ENCODE peak calls at places on chromosomes 4 and X, in nine cellular contexts. One of them, this sample, is unnamed.

GRCh38 chr4:117324851-117325491 is 239.6 kb upstream of the TRAM1L1 start:
- DNase-seq in sigmoid colon: no peak
- DNase-seq in GM23338: no peak
- DNase-seq in GM12891: no peak
- DNase-seq in prostate gland: no peak
- DNase-seq in GM12892: no peak
- DNase-seq in breast epithelium: no peak
- DNase-seq in suprapubic skin: no peak
- DNase-seq in transverse colon: no peak
- DNase-seq in this sample: no peak

GRCh38 chrX:42127563-42127962 is 204.2 kb upstream of the CASK start:
- DNase-seq in sigmoid colon: no peak
- DNase-seq in GM12891: no peak
- DNase-seq in suprapubic skin: no peak
- DNase-seq in transverse colon: no peak
- DNase-seq in GM23338: no peak
- DNase-seq in GM12892: no peak
- DNase-seq in prostate gland: no peak
- DNase-seq in breast epithelium: no peak
- DNase-seq in this sample: no peak

GRCh38 chrX:120559799-120560198 is 963 bp downstream of the CUL4B start:
- DNase-seq in GM12891: no peak
- DNase-seq in suprapubic skin: no peak
- DNase-seq in GM12892: no peak
- DNase-seq in breast epithelium: no peak
- DNase-seq in transverse colon: no peak
- DNase-seq in GM23338: no peak
- DNase-seq in sigmoid colon: no peak
- DNase-seq in prostate gland: no peak
- DNase-seq in this sample: no peak

GRCh38 chrX:16671005-16671404 is 21.0 kb downstream of the S100G start:
- DNase-seq in GM23338: peak
- DNase-seq in transverse colon: no peak
- DNase-seq in suprapubic skin: no peak
- DNase-seq in sigmoid colon: no peak
- DNase-seq in GM12891: peak
- DNase-seq in breast epithelium: no peak
- DNase-seq in GM12892: peak
- DNase-seq in prostate gland: no peak
- DNase-seq in this sample: peak

GRCh38 chr4:77579406-77580076 is 26.1 kb upstream of the CXCL13 start:
- DNase-seq in GM23338: no peak
- DNase-seq in prostate gland: no peak
- DNase-seq in transverse colon: no peak
- DNase-seq in sigmoid colon: no peak
- DNase-seq in GM12892: no peak
- DNase-seq in suprapubic skin: no peak
- DNase-seq in breast epithelium: no peak
- DNase-seq in GM12891: no peak
- DNase-seq in this sample: no peak

GRCh38 chrX:23699636-23700194 is 32.4 kb downstream of the PRDX4 start:
- DNase-seq in transverse colon: no peak
- DNase-seq in GM12892: no peak
- DNase-seq in prostate gland: no peak
- DNase-seq in suprapubic skin: no peak
- DNase-seq in breast epithelium: no peak
- DNase-seq in GM12891: no peak
- DNase-seq in GM23338: peak
- DNase-seq in sigmoid colon: no peak
- DNase-seq in this sample: peak

GRCh38 chr4:134628074-134628473 is 426.5 kb upstream of the PABPC4L start:
- DNase-seq in transverse colon: no peak
- DNase-seq in prostate gland: no peak
- DNase-seq in GM23338: no peak
- DNase-seq in GM12892: no peak
- DNase-seq in sigmoid colon: no peak
- DNase-seq in GM12891: no peak
- DNase-seq in suprapubic skin: no peak
- DNase-seq in breast epithelium: no peak
- DNase-seq in this sample: no peak

GRCh38 chr4:16579866-16580265 is 318.6 kb downstream of the LDB2 start:
- DNase-seq in sigmoid colon: no peak
- DNase-seq in suprapubic skin: no peak
- DNase-seq in prostate gland: no peak
- DNase-seq in GM12892: no peak
- DNase-seq in GM12891: no peak
- DNase-seq in breast epithelium: no peak
- DNase-seq in GM23338: no peak
- DNase-seq in transverse colon: no peak
- DNase-seq in this sample: no peak

GRCh38 chr4:124105212-124105611 is 607.3 kb downstream of the ANKRD50 start:
- DNase-seq in suprapubic skin: no peak
- DNase-seq in prostate gland: no peak
- DNase-seq in transverse colon: no peak
- DNase-seq in GM12892: no peak
- DNase-seq in breast epithelium: no peak
- DNase-seq in GM12891: no peak
- DNase-seq in GM23338: no peak
- DNase-seq in sigmoid colon: no peak
- DNase-seq in this sample: no peak

GRCh38 chr4:131547506-131547981 is 1601.5 kb upstream of the PCDH10 start:
- DNase-seq in sigmoid colon: no peak
- DNase-seq in suprapubic skin: no peak
- DNase-seq in GM12892: no peak
- DNase-seq in GM23338: no peak
- DNase-seq in transverse colon: no peak
- DNase-seq in GM12891: no peak
- DNase-seq in prostate gland: no peak
- DNase-seq in breast epithelium: no peak
- DNase-seq in this sample: no peak

GRCh38 chr4:118173126-118173525 is 138.8 kb downstream of the NDST3 start:
- DNase-seq in GM12891: no peak
- DNase-seq in GM12892: no peak
- DNase-seq in GM23338: no peak
- DNase-seq in transverse colon: no peak
- DNase-seq in breast epithelium: no peak
- DNase-seq in prostate gland: no peak
- DNase-seq in sigmoid colon: no peak
- DNase-seq in suprapubic skin: no peak
- DNase-seq in this sample: no peak

GRCh38 chrX:112967341-112967740 is 126.7 kb upstream of the AMOT start:
- DNase-seq in breast epithelium: no peak
- DNase-seq in transverse colon: no peak
- DNase-seq in prostate gland: no peak
- DNase-seq in GM23338: no peak
- DNase-seq in GM12892: no peak
- DNase-seq in GM12891: no peak
- DNase-seq in suprapubic skin: no peak
- DNase-seq in sigmoid colon: no peak
- DNase-seq in this sample: no peak

GRCh38 chr4:7030856-7031255 is 12.3 kb upstream of the TADA2B start:
- DNase-seq in suprapubic skin: no peak
- DNase-seq in transverse colon: no peak
- DNase-seq in GM23338: no peak
- DNase-seq in sigmoid colon: no peak
- DNase-seq in GM12892: no peak
- DNase-seq in breast epithelium: no peak
- DNase-seq in GM12891: no peak
- DNase-seq in prostate gland: no peak
- DNase-seq in this sample: no peak

GRCh38 chr4:81599646-81600231 is 128.0 kb upstream of the RASGEF1B start:
- DNase-seq in prostate gland: no peak
- DNase-seq in suprapubic skin: no peak
- DNase-seq in GM12892: no peak
- DNase-seq in sigmoid colon: no peak
- DNase-seq in GM12891: no peak
- DNase-seq in transverse colon: no peak
- DNase-seq in GM23338: no peak
- DNase-seq in breast epithelium: no peak
- DNase-seq in this sample: no peak

GRCh38 chr4:57435300-57435699 is 325.1 kb upstream of the IGFBP7 start:
- DNase-seq in prostate gland: no peak
- DNase-seq in suprapubic skin: no peak
- DNase-seq in GM12891: no peak
- DNase-seq in GM12892: no peak
- DNase-seq in breast epithelium: no peak
- DNase-seq in GM23338: no peak
- DNase-seq in transverse colon: no peak
- DNase-seq in sigmoid colon: no peak
- DNase-seq in this sample: no peak
- TF ChIP-seq POLR2AphosphoS5 in prostate gland: no peak
- TF ChIP-seq POLR2AphosphoS5 in suprapubic skin: no peak
- TF ChIP-seq POLR2AphosphoS5 in GM12891: no peak
- TF ChIP-seq POLR2AphosphoS5 in GM12892: no peak
- TF ChIP-seq POLR2AphosphoS5 in breast epithelium: no peak
- TF ChIP-seq POLR2AphosphoS5 in GM23338: no peak
- TF ChIP-seq POLR2AphosphoS5 in transverse colon: no peak
- TF ChIP-seq POLR2AphosphoS5 in sigmoid colon: no peak
- TF ChIP-seq POLR2AphosphoS5 in this sample: no peak

DNA sequence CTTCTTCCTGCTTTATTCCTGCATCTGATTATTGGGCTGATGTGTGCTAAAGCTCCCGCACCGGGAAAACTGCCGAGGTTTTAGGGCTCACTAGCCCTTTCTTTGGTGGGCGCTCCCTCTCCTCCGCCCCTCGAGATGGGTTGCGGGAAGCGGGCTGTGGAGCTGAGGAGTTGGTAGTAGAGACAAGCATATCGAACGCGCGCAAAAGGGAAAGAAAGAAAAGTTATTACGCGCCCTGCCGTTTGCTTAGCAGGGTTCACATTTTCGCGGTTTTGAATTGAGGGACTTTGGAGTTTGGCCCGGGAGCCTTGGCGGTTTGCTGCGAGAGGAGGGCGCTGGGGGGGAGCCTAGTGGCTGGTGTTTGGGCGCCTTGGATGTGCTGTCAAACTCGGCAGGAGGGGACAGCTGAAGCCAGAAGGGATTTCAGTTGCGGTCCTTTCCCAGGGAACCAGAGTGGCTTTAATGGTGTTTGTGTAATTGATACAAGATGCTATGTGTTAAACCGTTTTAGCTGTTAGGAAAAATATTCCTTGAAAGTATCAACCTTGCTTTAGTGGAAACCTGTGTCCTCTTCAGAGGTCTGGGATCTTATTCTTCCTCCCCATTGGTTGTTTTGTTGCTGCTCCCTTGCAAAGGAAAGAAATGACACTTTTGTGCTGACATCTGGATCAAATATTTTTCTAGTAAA is 1.1 kb downstream of the GAB1 start:
- DNase-seq in GM12892: no peak
- DNase-seq in GM12891: no peak
- DNase-seq in GM23338: peak
- DNase-seq in suprapubic skin: no peak
- DNase-seq in transverse colon: peak
- DNase-seq in sigmoid colon: peak
- DNase-seq in breast epithelium: no peak
- DNase-seq in prostate gland: peak
- DNase-seq in this sample: no peak
- TF ChIP-seq POLR2AphosphoS5 in GM12892: no peak
- TF ChIP-seq POLR2AphosphoS5 in GM12891: no peak
- TF ChIP-seq POLR2AphosphoS5 in GM23338: no peak
- TF ChIP-seq POLR2AphosphoS5 in suprapubic skin: no peak
- TF ChIP-seq POLR2AphosphoS5 in transverse colon: peak
- TF ChIP-seq POLR2AphosphoS5 in sigmoid colon: no peak
- TF ChIP-seq POLR2AphosphoS5 in breast epithelium: no peak
- TF ChIP-seq POLR2AphosphoS5 in prostate gland: no peak
- TF ChIP-seq POLR2AphosphoS5 in this sample: no peak

GRCh38 chrX:129646721-129647587 is 7.8 kb downstream of the APLN start:
- DNase-seq in GM23338: no peak
- DNase-seq in prostate gland: no peak
- DNase-seq in GM12891: no peak
- DNase-seq in transverse colon: no peak
- DNase-seq in breast epithelium: no peak
- DNase-seq in GM12892: no peak
- DNase-seq in suprapubic skin: no peak
- DNase-seq in sigmoid colon: peak
- DNase-seq in this sample: no peak
- TF ChIP-seq POLR2AphosphoS5 in GM23338: no peak
- TF ChIP-seq POLR2AphosphoS5 in prostate gland: no peak
- TF ChIP-seq POLR2AphosphoS5 in GM12891: no peak
- TF ChIP-seq POLR2AphosphoS5 in transverse colon: no peak
- TF ChIP-seq POLR2AphosphoS5 in breast epithelium: no peak
- TF ChIP-seq POLR2AphosphoS5 in GM12892: no peak
- TF ChIP-seq POLR2AphosphoS5 in suprapubic skin: no peak
- TF ChIP-seq POLR2AphosphoS5 in sigmoid colon: no peak
- TF ChIP-seq POLR2AphosphoS5 in this sample: no peak

DNA sequence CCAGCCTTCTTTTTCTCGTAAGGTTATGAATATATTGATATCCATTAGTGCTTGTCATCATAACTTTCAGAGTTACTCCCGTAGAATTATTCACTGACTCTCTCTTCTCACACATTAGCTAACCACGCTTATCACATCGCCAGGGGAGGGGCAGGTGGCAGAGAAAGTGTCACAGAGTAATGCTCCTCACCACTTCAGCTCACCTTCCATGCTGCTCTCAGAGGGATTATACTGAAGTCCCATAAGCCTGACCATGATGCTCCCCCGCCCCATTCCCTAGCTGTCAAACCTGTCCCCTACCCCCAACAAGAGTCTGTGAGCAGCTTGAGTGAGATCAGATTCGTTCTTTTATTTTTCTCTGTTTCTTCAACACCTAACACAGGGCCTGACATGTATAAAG is 55.2 kb downstream of the RS1 start:
- DNase-seq in GM12891: no peak
- DNase-seq in GM12892: no peak
- DNase-seq in breast epithelium: no peak
- DNase-seq in suprapubic skin: no peak
- DNase-seq in GM23338: no peak
- DNase-seq in sigmoid colon: no peak
- DNase-seq in prostate gland: no peak
- DNase-seq in transverse colon: peak
- DNase-seq in this sample: no peak
- TF ChIP-seq POLR2AphosphoS5 in GM12891: no peak
- TF ChIP-seq POLR2AphosphoS5 in GM12892: no peak
- TF ChIP-seq POLR2AphosphoS5 in breast epithelium: no peak
- TF ChIP-seq POLR2AphosphoS5 in suprapubic skin: no peak
- TF ChIP-seq POLR2AphosphoS5 in GM23338: no peak
- TF ChIP-seq POLR2AphosphoS5 in sigmoid colon: no peak
- TF ChIP-seq POLR2AphosphoS5 in prostate gland: no peak
- TF ChIP-seq POLR2AphosphoS5 in transverse colon: no peak
- TF ChIP-seq POLR2AphosphoS5 in this sample: no peak

GRCh38 chr4:55625835-55626234 is 10.3 kb downstream of the NMU start:
- DNase-seq in GM12891: no peak
- DNase-seq in GM23338: no peak
- DNase-seq in GM12892: no peak
- DNase-seq in transverse colon: no peak
- DNase-seq in prostate gland: no peak
- DNase-seq in breast epithelium: no peak
- DNase-seq in sigmoid colon: no peak
- DNase-seq in suprapubic skin: no peak
- DNase-seq in this sample: no peak
- TF ChIP-seq POLR2AphosphoS5 in GM12891: no peak
- TF ChIP-seq POLR2AphosphoS5 in GM23338: no peak
- TF ChIP-seq POLR2AphosphoS5 in GM12892: no peak
- TF ChIP-seq POLR2AphosphoS5 in transverse colon: no peak
- TF ChIP-seq POLR2AphosphoS5 in prostate gland: no peak
- TF ChIP-seq POLR2AphosphoS5 in breast epithelium: no peak
- TF ChIP-seq POLR2AphosphoS5 in sigmoid colon: no peak
- TF ChIP-seq POLR2AphosphoS5 in suprapubic skin: no peak
- TF ChIP-seq POLR2AphosphoS5 in this sample: no peak

GRCh38 chr4:114015444-114015899 is 36.0 kb upstream of the ARSJ start:
- DNase-seq in suprapubic skin: no peak
- DNase-seq in sigmoid colon: no peak
- DNase-seq in breast epithelium: no peak
- DNase-seq in GM12891: no peak
- DNase-seq in GM12892: no peak
- DNase-seq in transverse colon: no peak
- DNase-seq in prostate gland: peak
- DNase-seq in GM23338: no peak
- DNase-seq in this sample: no peak
- TF ChIP-seq POLR2AphosphoS5 in suprapubic skin: no peak
- TF ChIP-seq POLR2AphosphoS5 in sigmoid colon: no peak
- TF ChIP-seq POLR2AphosphoS5 in breast epithelium: no peak
- TF ChIP-seq POLR2AphosphoS5 in GM12891: no peak
- TF ChIP-seq POLR2AphosphoS5 in GM12892: no peak
- TF ChIP-seq POLR2AphosphoS5 in transverse colon: no peak
- TF ChIP-seq POLR2AphosphoS5 in prostate gland: peak
- TF ChIP-seq POLR2AphosphoS5 in GM23338: no peak
- TF ChIP-seq POLR2AphosphoS5 in this sample: no peak

This sample was measured in K562.